ENCODE peak calls at places on chromosomes 4 and X, in eight cellular contexts. S is IMR-90, B is adipocyte, U is tibial nerve, W is Karpas-422, Z is T-helper 17 cell, A is ovary, N is A549. J is an unnamed sample. For H3K9me3, the result is how much of the 10 kb centered on the place peaks cover.

GRCh38 chr4:82017680-82018079 is 356.1 kb downstream of the HNRNPD start:
- DNase-seq in B (peak), N (peak), U (no peak), Z (no peak), S (peak), W (peak), A (no peak), J (no peak)

GRCh38 chr4:182240161-182241130 is 2.8 kb upstream of the TENM3 start:
- DNase-seq in N (peak), W (no peak), Z (no peak), B (peak), S (peak), U (no peak), A (no peak), J (no peak)

GRCh38 chr4:139647184-139647583 is 18.4 kb upstream of the MGST2 start:
- DNase-seq in B (no peak), A (no peak), W (no peak), Z (no peak), N (peak), S (no peak), U (no peak), J (no peak)

GRCh38 chr4:110793381-110793801 is 170.5 kb upstream of the PITX2 start:
- DNase-seq in B (peak), U (no peak), S (peak), A (no peak), W (no peak), N (no peak), Z (no peak), J (no peak)

GRCh38 chrX:68415289-68415688 is 18.0 kb downstream of the OPHN1 start:
- DNase-seq in Z (no peak), S (peak), B (peak), U (peak), W (no peak), A (no peak), N (no peak), J (no peak)

GRCh38 chr4:88033309-88033708 is 25.9 kb downstream of the PKD2 start:
- DNase-seq in Z (no peak), W (peak), A (no peak), U (peak), B (peak), N (peak), S (peak), J (peak)

GRCh38 chrX:153935326-153935851 is 552 bp upstream of the NAA10 start:
- DNase-seq in Z (no peak), W (no peak), B (no peak), A (no peak), S (no peak), U (no peak), N (no peak), J (no peak)

GRCh38 chr4:164935363-164935762 is 42.1 kb downstream of the TRIM61 start:
- DNase-seq in S (no peak), U (no peak), Z (no peak), W (peak), A (no peak), B (no peak), N (no peak), J (no peak)

GRCh38 chrX:140917354-140918115 is 84.9 kb upstream of the SPANXB1 start:
- DNase-seq in N (no peak), W (no peak), Z (no peak), A (no peak), B (no peak), S (no peak), U (no peak), J (no peak)

GRCh38 chrX:11351375-11352295 is 58.4 kb downstream of the AMELX start:
- DNase-seq in U (peak), A (peak), B (no peak), N (no peak), S (peak), Z (no peak), W (no peak), J (peak)

GRCh38 chr4:7325541-7325940 is 109.2 kb downstream of the PSAPL1 start:
- DNase-seq in U (no peak), Z (no peak), W (no peak), N (no peak), S (no peak), B (no peak), A (no peak), J (no peak)

GRCh38 chr4:1446502-1447153 is 40.4 kb upstream of the NKX1-1 start:
- DNase-seq in S (no peak), W (peak), Z (no peak), B (no peak), A (no peak), N (no peak), U (no peak), J (no peak)

DNA sequence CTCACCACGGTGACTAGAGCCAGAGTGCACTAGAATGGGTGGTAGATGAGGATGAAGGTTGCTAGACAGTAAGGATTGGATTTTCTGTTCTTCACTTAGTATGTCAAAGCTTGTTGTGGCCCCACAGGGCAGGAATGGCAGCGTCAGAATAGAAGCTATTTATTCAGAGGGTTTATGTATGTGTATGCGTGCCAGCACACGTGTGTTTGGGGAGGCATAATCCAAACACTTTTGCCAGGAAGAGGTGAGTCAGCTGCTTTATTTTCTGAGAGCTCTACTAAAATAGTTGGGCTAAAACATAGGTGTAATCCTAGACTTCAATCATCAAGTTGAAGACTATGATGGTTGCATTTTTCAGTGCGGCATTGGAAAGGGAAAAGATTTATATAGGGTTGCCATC is 1.2 kb upstream of the MAGEE2 start:
- DNase-seq in W (no peak), N (no peak), S (no peak), Z (no peak), B (no peak), U (no peak), A (no peak), J (no peak)
- H3K9me3 ChIP-seq in W (under half), N (under half), S (under half), Z (under half), B (under half), U (under half), A (under half), J (under half)

DNA sequence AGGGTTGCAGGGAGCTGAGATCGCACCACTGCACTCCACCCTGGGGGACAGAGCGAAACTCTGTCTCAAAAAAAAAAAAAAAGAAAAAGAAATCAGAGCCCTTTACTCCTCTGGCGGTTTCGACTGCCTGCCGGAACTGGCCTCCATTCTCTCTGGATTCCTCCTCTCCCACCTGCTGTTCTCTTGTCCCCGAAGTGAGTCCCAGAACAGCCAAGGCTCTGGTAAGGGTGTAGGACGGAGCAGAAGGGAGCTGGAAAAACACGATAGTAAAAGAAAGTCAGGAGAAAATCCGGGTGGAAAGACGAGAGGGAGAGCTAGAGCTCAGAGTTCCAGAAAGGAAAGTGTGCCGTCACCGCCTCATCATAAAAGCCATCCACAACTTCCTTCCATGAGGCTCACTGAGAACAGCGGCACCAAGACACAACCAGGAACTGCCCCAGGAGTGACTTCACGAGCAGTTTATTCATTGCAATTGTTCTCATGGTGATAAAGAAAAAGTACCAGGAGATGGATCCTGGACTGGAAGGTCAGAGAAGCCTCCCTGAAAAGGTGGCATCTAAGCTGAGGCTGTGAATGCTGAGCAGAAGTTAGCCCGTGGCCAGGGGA is 12.3 kb downstream of the TLR3 start:
- DNase-seq in N (no peak), A (no peak), W (no peak), Z (no peak), S (no peak), B (no peak), U (no peak), J (no peak)
- H3K9me3 ChIP-seq in N (under half), A (under half), W (under half), Z (under half), S (under half), B (under half), U (under half), J (under half)

GRCh38 chr4:10437735-10438134 is 19.5 kb downstream of the ZNF518B start:
- DNase-seq in A (no peak), B (no peak), N (no peak), U (no peak), S (no peak), W (no peak), Z (no peak), J (no peak)
- H3K9me3 ChIP-seq in A (under half), B (under half), N (under half), U (under half), S (under half), W (under half), Z (under half), J (under half)

DNA sequence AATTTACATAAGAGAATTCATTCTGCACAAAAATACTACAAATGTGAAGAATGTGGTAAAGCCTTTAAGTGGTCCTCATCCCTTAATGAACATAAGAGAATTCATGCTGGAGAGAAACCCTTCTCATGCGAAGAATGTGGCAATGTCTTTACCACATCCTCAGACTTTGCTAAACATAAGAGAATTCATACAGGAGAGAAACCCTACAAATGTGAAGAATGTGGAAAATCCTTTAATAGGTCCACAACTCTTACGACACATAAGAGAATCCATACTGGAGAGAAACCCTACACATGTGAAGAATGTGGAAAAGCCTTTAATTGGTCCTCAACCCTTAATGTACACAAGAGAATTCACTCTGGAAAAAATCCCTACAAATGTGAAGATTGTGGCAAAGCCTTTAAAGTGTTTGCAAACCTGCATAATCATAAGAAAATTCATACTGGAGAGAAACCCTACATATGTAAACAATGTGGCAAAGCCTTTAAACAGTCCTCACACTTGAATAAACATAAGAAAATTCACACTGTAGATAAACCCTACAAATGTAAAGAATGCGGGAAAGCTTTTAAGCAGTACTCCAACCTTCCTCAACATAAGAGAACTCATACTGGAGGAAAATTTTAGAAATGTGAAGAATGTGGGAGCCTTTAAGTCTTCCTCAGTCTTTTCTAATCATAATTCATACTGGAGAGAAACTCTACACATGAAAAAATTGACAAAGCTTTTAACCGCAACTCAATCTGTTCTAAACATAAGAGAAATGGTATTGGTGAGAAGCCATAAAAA is 37.4 kb downstream of the ZNF718 start:
- DNase-seq in S (no peak), W (no peak), U (no peak), A (no peak), Z (no peak), B (no peak), N (peak), J (no peak)
- H3K9me3 ChIP-seq in S (under half), W (half or more), U (half or more), A (under half), Z (under half), B (half or more), N (half or more), J (under half)

GRCh38 chr4:128107766-128108165 is 46.7 kb downstream of the LARP1B start:
- DNase-seq in W (no peak), N (no peak), A (no peak), B (no peak), Z (no peak), U (no peak), S (peak), J (no peak)
- H3K9me3 ChIP-seq in W (under half), N (under half), A (under half), B (under half), Z (under half), U (under half), S (under half), J (under half)

GRCh38 chr4:152458801-152459302 is 77.0 kb downstream of the FBXW7 start:
- DNase-seq in W (no peak), S (peak), N (no peak), U (no peak), B (peak), Z (no peak), A (no peak), J (no peak)
- H3K9me3 ChIP-seq in W (under half), S (under half), N (under half), U (under half), B (under half), Z (under half), A (under half), J (under half)

DNA sequence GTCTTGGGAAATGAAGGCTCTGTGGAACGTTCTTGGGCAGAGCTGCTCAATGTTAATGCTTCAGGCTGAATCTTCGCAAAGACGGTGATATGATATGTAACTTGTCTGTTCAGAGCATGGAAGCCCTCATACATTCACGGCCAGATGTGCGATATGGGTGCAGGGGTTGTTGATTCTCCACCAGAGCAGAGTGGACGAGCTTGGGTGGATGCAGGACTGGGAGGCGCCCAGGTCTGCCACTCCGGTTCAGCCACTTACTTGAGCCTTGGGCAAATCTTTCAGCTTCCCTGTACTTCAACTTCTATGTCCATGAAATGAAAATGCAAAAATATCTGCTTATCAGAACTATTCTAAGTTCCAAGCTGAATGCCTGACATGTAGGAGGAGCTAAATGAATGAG is 47.4 kb upstream of the MND1 start:
- DNase-seq in B (no peak), S (no peak), N (no peak), U (no peak), Z (no peak), W (no peak), A (no peak), J (peak)
- H3K9me3 ChIP-seq in B (under half), S (under half), N (under half), U (under half), Z (under half), W (under half), A (under half), J (under half)

GRCh38 chr4:122525865-122526264 is 69.3 kb upstream of the IL2 start:
- DNase-seq in U (no peak), A (no peak), B (no peak), N (peak), S (no peak), Z (no peak), W (no peak), J (no peak)

GRCh38 chr4:122524176-122524575 is 67.7 kb upstream of the IL2 start:
- DNase-seq in B (no peak), W (no peak), S (no peak), U (no peak), A (no peak), N (no peak), Z (no peak), J (no peak)

GRCh38 chr4:122517345-122517744 is 60.8 kb upstream of the IL2 start:
- DNase-seq in W (no peak), U (no peak), N (no peak), S (no peak), A (no peak), Z (no peak), B (no peak), J (no peak)

GRCh38 chr4:122522944-122523343 is 66.4 kb upstream of the IL2 start:
- DNase-seq in U (no peak), W (no peak), A (no peak), Z (no peak), B (no peak), S (no peak), N (no peak), J (no peak)
- H3K9me3 ChIP-seq in U (under half), W (under half), A (under half), Z (under half), B (under half), S (under half), N (under half), J (under half)

DNA sequence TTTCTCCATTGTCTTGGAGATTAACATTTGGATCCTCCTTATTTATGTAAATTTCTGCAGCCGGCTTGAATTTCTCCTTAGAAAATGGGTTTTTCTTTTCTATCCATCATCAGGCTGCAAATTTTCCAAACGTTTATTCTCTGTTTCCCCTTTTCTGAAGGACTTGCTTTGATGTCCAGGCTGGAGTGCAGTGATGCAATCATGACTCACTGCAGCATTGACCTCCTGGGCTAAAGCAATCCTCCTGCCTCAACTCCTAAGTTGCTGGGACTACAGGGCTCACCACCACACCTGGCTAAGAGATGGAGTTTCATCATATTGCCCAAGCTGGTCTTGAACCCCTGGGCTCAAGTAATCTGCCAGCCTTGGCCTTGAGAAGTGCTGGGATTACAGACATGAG is 144.0 kb upstream of the ZXDB start:
- DNase-seq in U (no peak), W (no peak), S (no peak), A (no peak), Z (no peak), N (no peak), B (no peak), J (no peak)
- H3K9me3 ChIP-seq in U (under half), W (under half), S (under half), A (under half), Z (under half), N (under half), B (under half), J (under half)

GRCh38 chr4:189533603-189534002 is 407.1 kb upstream of the FRG1 start:
- DNase-seq in Z (no peak), N (no peak), W (no peak), S (no peak), B (peak), U (no peak), A (no peak), J (no peak)
- H3K9me3 ChIP-seq in Z (under half), N (under half), W (under half), S (under half), B (under half), U (under half), A (under half), J (under half)

J was measured in prostate gland.